ENCODE peak calls at places on chromosomes 16 and 17, in eight cellular contexts. R is RWPE1, O is iPS DF 6.9, A is left ventricle myocardium inferior, C is cardiac muscle cell, S is HL-60, U is neuronal stem cell, L is heart right ventricle. W is an unnamed sample.

GRCh38 chr17:35460354-35460851 is 11.8 kb upstream of the SLFN13 start:
- DNase-seq in R (peak; percentile 56), O (peak; percentile 45), A (peak; percentile 25), C (peak; percentile 64), S (no peak), U (peak; percentile 50), L (peak; percentile 23), W (no peak)

GRCh38 chr17:50272711-50273653 is 1.3 kb upstream of the TMEM92 start:
- DNase-seq in R (peak; percentile 46), O (no peak), A (peak; percentile 58), C (peak; percentile 78), S (no peak), U (peak; percentile 75), L (peak; percentile 66), W (no peak)

GRCh38 chr17:29617481-29618271 is 5.0 kb downstream of the CORO6 start:
- DNase-seq in R (no peak), O (no peak), A (peak; percentile 81), C (peak; percentile 65), S (peak; percentile 92), U (no peak), L (peak; percentile 82), W (no peak)

GRCh38 chr16:16009396-16009795 is 60.0 kb downstream of the ABCC1 start:
- DNase-seq in R (no peak), O (no peak), A (peak; percentile 69), C (no peak), S (no peak), U (no peak), L (peak; percentile 63), W (no peak)

GRCh38 chr16:85530370-85530739 is 82.8 kb upstream of the GSE1 start:
- DNase-seq in R (no peak), O (no peak), A (no peak), C (no peak), S (no peak), U (no peak), L (no peak), W (no peak)

GRCh38 chr16:78866556-78866955 is 734.0 kb downstream of the MAF start:
- DNase-seq in R (no peak), O (no peak), A (peak; percentile 16), C (no peak), S (no peak), U (no peak), L (peak; percentile 14), W (no peak)

GRCh38 chr16:75061677-75062076 is 54.9 kb downstream of the LDHD start:
- DNase-seq in R (no peak), O (no peak), A (no peak), C (no peak), S (peak; percentile 85), U (no peak), L (no peak), W (no peak)

GRCh38 chr16:73615256-73615655 is 567.3 kb upstream of the ZFHX3 start:
- DNase-seq in R (no peak), O (no peak), A (no peak), C (no peak), S (no peak), U (no peak), L (no peak), W (no peak)

DNA sequence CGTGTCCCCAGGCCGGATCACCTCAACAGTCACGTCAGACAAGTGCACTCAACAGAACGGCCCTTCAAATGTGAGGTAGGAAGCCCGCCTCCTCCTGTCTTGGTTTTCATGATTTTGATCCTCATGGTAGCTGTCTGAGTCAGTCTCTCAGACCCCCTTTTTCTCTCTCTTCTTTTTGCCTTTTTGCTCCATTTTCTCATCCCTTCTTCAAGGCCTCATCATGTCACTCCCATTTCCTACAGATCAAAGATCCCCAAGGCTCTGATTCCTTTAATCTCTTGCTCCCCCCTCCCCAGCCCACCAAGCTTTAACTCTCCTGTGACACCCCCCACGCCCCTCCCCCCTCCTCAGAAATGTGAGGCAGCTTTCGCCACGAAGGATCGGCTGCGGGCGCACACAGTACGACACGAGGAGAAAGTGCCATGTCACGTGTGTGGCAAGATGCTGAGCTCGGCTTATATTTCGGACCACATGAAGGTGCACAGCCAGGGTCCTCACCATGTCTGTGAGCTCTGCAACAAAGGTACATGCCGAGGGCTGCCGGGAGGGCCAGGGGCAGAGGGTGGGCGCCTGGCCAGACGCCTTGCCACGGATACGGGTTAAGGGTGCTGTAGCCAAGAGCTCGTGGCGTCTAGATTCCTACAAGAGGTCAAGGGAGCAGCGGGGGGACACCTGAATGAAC is 2.0 kb downstream of the MAZ start:
- DNase-seq in R (no peak), O (no peak), A (no peak), C (no peak), S (peak; percentile 53), U (no peak), L (no peak), W (no peak)
- H3K27ac ChIP-seq in R (peak overlapping the region; percentile 99), O (no peak overlapping the region), A (peak overlapping the region; percentile 97), C (peak overlapping the region; percentile 87), S (peak overlapping the region; percentile 90), U (peak overlapping the region; percentile 93), L (peak overlapping the region; percentile 96), W (peak overlapping the region; percentile 75)

GRCh38 chr17:40448213-40448638 is 5.0 kb downstream of the IGFBP4 start:
- DNase-seq in R (no peak), O (no peak), A (no peak), C (no peak), S (peak; percentile 75), U (no peak), L (no peak), W (no peak)
- H3K27ac ChIP-seq in R (peak overlapping the region; percentile 31), O (no peak overlapping the region), A (peak overlapping the region; percentile 97), C (no peak overlapping the region), S (no peak overlapping the region), U (no peak overlapping the region), L (peak overlapping the region; percentile 98), W (peak overlapping the region; percentile 68)

GRCh38 chr16:12057276-12057675 is 80.7 kb downstream of the SNX29 start:
- DNase-seq in R (no peak), O (no peak), A (no peak), C (no peak), S (no peak), U (no peak), L (no peak), W (no peak)

GRCh38 chr16:12060751-12061150 is 84.2 kb downstream of the SNX29 start:
- DNase-seq in R (no peak), O (no peak), A (no peak), C (no peak), S (no peak), U (no peak), L (no peak), W (no peak)

GRCh38 chr16:12062343-12063003 is 85.9 kb downstream of the SNX29 start:
- DNase-seq in R (peak; percentile 70), O (no peak), A (peak; percentile 75), C (no peak), S (peak; percentile 73), U (no peak), L (peak; percentile 65), W (no peak)

GRCh38 chr16:12061336-12062055 is 85.0 kb downstream of the SNX29 start:
- DNase-seq in R (peak; percentile 48), O (no peak), A (no peak), C (no peak), S (no peak), U (no peak), L (no peak), W (no peak)

DNA sequence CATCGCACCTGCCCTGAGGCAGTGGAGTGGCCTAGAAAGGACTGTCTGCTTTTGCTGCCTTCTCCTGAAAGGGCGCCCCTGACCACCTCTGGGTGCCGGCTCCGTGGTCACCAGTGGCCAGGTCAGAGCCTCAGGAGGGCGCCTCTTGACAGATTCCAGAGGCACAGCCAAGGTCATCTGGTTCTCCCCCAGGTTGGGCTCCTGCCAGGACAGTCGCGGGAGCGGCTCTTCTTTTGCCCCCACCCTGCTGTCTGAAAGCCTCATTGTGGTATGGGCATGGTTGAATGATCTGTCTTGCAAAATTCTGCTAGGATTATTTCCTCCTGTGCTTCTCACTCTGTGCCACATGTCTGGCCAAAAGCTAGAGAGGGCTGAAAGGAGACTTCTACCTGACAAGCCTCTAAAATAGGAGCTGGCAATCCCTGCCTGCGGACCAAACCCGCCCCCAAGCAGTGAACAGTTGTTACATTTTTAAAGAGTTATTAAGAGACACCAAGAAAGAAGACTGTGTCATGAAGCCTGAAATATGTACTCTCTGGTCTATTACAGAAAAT is 82.8 kb downstream of the SNX29 start:
- DNase-seq in R (no peak), O (no peak), A (peak; percentile 28), C (peak; percentile 33), S (no peak), U (no peak), L (peak; percentile 45), W (no peak)
- H3K27ac ChIP-seq in R (peak overlapping the region; percentile 38), O (no peak overlapping the region), A (peak overlapping the region; percentile 27), C (no peak overlapping the region), S (no peak overlapping the region), U (no peak overlapping the region), L (peak overlapping the region; percentile 31), W (no peak overlapping the region)

DNA sequence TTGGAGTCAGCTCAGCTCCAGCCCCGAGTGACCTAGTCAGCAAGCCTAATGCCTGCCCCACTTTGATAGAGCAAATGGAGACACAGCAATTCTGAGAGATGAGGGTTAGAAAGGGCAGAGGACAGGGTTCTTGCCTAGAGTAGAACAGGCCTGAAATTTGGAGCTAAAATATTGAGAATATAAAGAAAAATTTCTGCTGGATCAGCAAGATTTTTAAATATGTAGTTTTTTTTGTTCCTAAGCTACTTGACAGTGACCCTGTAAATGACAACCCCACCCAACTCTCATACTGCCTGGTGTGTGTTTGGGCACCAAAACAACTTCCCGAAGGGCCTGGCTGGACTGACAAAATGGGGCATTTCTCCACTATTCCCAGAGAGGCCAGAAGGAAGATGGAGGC is 26.7 kb downstream of the CYB561 start:
- DNase-seq in R (no peak), O (no peak), A (no peak), C (no peak), S (no peak), U (no peak), L (no peak), W (no peak)
- H3K27ac ChIP-seq in R (no peak overlapping the region), O (no peak overlapping the region), A (no peak overlapping the region), C (peak overlapping the region; percentile 57), S (no peak overlapping the region), U (no peak overlapping the region), L (peak overlapping the region; percentile 36), W (no peak overlapping the region)

GRCh38 chr17:17560167-17560566 is 31.3 kb downstream of the PEMT start:
- DNase-seq in R (no peak), O (no peak), A (no peak), C (no peak), S (no peak), U (no peak), L (no peak), W (no peak)

GRCh38 chr17:17559164-17559563 is 32.3 kb downstream of the PEMT start:
- DNase-seq in R (no peak), O (no peak), A (no peak), C (no peak), S (no peak), U (no peak), L (no peak), W (no peak)

GRCh38 chr17:17558431-17558830 is 33.1 kb downstream of the PEMT start:
- DNase-seq in R (no peak), O (no peak), A (no peak), C (no peak), S (no peak), U (no peak), L (no peak), W (no peak)

GRCh38 chr17:17555906-17556305 is 35.6 kb downstream of the PEMT start:
- DNase-seq in R (no peak), O (no peak), A (no peak), C (no peak), S (no peak), U (no peak), L (peak; percentile 7), W (no peak)

DNA sequence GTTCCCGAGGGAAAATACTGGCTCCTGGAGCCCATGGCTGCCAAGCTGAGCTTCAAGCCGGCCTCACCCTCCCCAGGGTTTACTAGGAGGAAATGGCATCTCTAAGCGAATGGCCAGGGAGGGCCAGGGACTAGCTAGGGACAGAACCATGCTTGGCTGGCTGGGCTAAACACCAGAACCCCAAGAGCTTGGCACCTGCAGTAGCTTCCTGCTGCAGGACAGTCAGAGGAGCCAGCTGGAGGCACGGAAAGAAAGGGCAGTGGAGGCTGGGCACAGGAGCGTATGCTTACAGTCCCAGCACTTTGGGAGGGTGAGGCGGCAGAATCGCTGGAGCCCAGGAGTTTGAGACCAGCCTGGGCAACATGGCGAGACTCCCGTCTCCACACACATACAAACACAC is 33.7 kb downstream of the PEMT start:
- DNase-seq in R (no peak), O (no peak), A (peak; percentile 51), C (no peak), S (no peak), U (no peak), L (peak; percentile 38), W (no peak)
- H3K27ac ChIP-seq in R (no peak overlapping the region), O (no peak overlapping the region), A (peak overlapping the region; percentile 64), C (no peak overlapping the region), S (no peak overlapping the region), U (no peak overlapping the region), L (no peak overlapping the region), W (no peak overlapping the region)